ENCODE peak calls at places on chromosomes 6 and 20, in seven cellular contexts. R is GM12865, P is GM23338, X is Panc1, D is NCI-H748 treated with DMSO at 0.1 percent for 48 hours, O is uterus, I is AG10803. H is an unnamed sample.

GRCh38 chr6:13395272-13396237 is 67.2 kb upstream of the TBC1D7 start:
- DNase-seq in R (peak), P (no peak), X (no peak), D (no peak), O (peak), I (peak), H (peak)

GRCh38 chr6:167881327-167881726 is 54.6 kb downstream of the AFDN start:
- DNase-seq in R (no peak), P (no peak), X (no peak), D (no peak), O (no peak), I (no peak), H (no peak)

GRCh38 chr20:3210346-3210745 is 1.0 kb downstream of the ITPA start:
- DNase-seq in R (no peak), P (no peak), X (no peak), D (no peak), O (no peak), I (no peak), H (no peak)

GRCh38 chr20:58102252-58102651 is 126.2 kb downstream of the ANKRD60 start:
- DNase-seq in R (no peak), P (no peak), X (no peak), D (no peak), O (no peak), I (peak), H (no peak)

GRCh38 chr6:28794175-28795002 is 129.4 kb downstream of the TRIM27 start:
- DNase-seq in R (peak), P (peak), X (no peak), D (peak), O (no peak), I (peak), H (no peak)

GRCh38 chr20:4521170-4521968 is 200.3 kb upstream of the PRND start:
- DNase-seq in R (no peak), P (no peak), X (no peak), D (no peak), O (no peak), I (no peak), H (no peak)

GRCh38 chr20:35215066-35215956 is 11.2 kb upstream of the MMP24 start:
- DNase-seq in R (no peak), P (no peak), X (no peak), D (no peak), O (no peak), I (peak), H (peak)

GRCh38 chr6:1600764-1601615 is 8.7 kb upstream of the FOXC1 start:
- DNase-seq in R (no peak), P (no peak), X (no peak), D (peak), O (no peak), I (no peak), H (no peak)

GRCh38 chr20:420721-421574 is 12.8 kb downstream of the RBCK1 start:
- DNase-seq in R (peak), P (peak), X (no peak), D (no peak), O (no peak), I (no peak), H (no peak)

GRCh38 chr20:3796477-3797225 is 541 bp downstream of the CDC25B start:
- DNase-seq in R (no peak), P (no peak), X (no peak), D (no peak), O (no peak), I (no peak), H (no peak)

GRCh38 chr6:148842631-148843030 is 95.8 kb downstream of the UST start:
- DNase-seq in R (no peak), P (no peak), X (no peak), D (no peak), O (no peak), I (peak), H (no peak)

GRCh38 chr6:37020426-37021211 is 15.2 kb downstream of the FGD2 start:
- DNase-seq in R (no peak), P (peak), X (no peak), D (peak), O (no peak), I (no peak), H (no peak)

GRCh38 chr6:143271024-143271423 is 179.5 kb downstream of the ADAT2 start:
- DNase-seq in R (no peak), P (no peak), X (no peak), D (no peak), O (no peak), I (peak), H (no peak)

GRCh38 chr20:22908437-22908836 is 126.7 kb upstream of the SSTR4 start:
- DNase-seq in R (no peak), P (peak), X (no peak), D (no peak), O (no peak), I (no peak), H (no peak)

GRCh38 chr6:108564178-108564577 is 3.5 kb downstream of the FOXO3 start:
- DNase-seq in R (peak), P (no peak), X (peak), D (no peak), O (no peak), I (peak), H (peak)

GRCh38 chr6:75353644-75354043 is 69.1 kb upstream of the TMEM30A start:
- DNase-seq in R (no peak), P (no peak), X (no peak), D (no peak), O (no peak), I (no peak), H (no peak)

GRCh38 chr6:22737331-22737730 is 168.0 kb downstream of the HDGFL1 start:
- DNase-seq in R (peak), P (peak), X (no peak), D (peak), O (peak), I (peak), H (peak)

H was measured in AG04449.